ENCODE peak calls at places on chromosomes 16 and 17, in five cellular contexts. J is transverse colon, D is pancreas, L is left lung, W is ovary. I is an unnamed sample. For H3K9me3, the result is how much of the 10 kb centered on the place peaks cover.

GRCh38 chr17:8121531-8122390 is 2.1 kb downstream of the HES7 start:
- DNase-seq in J (peak), D (peak), L (peak), W (peak), I (no peak)

GRCh38 chr16:88730632-88731607 is 24.6 kb downstream of the CTU2 start:
- DNase-seq in J (no peak), D (no peak), L (no peak), W (no peak), I (no peak)

GRCh38 chr17:48541574-48542113 is 3.3 kb downstream of the HOXB2 start:
- DNase-seq in J (peak), D (no peak), L (peak), W (peak), I (peak)

GRCh38 chr17:45747907-45748306 is 36.2 kb upstream of the CRHR1 start:
- DNase-seq in J (no peak), D (no peak), L (no peak), W (no peak), I (no peak)

GRCh38 chr17:2054262-2054739 is 602 bp upstream of the HIC1 start:
- DNase-seq in J (no peak), D (no peak), L (peak), W (peak), I (no peak)

GRCh38 chr17:75752405-75753192 is 12.4 kb downstream of the GALK1 start:
- DNase-seq in J (no peak), D (peak), L (no peak), W (no peak), I (no peak)

GRCh38 chr16:86512860-86513470 is 2.6 kb downstream of the FOXF1 start:
- DNase-seq in J (no peak), D (no peak), L (no peak), W (no peak), I (no peak)

GRCh38 chr16:10923650-10924214 is 18.5 kb downstream of the DEXI start:
- DNase-seq in J (peak), D (peak), L (no peak), W (peak), I (no peak)

GRCh38 chr17:38898812-38899348 is 26.5 kb upstream of the LASP1NB start:
- DNase-seq in J (peak), D (no peak), L (peak), W (no peak), I (peak)

GRCh38 chr17:71472809-71473789 is 647.7 kb upstream of the SOX9 start:
- DNase-seq in J (no peak), D (no peak), L (no peak), W (no peak), I (no peak)

GRCh38 chr17:80789356-80789902 is 202.2 kb upstream of the CHMP6 start:
- DNase-seq in J (no peak), D (no peak), L (no peak), W (peak), I (no peak)

GRCh38 chr17:56011406-56012131 is 141.7 kb upstream of the ANKFN1 start:
- DNase-seq in J (no peak), D (no peak), L (no peak), W (no peak), I (no peak)

GRCh38 chr16:17374668-17375255 is 96.0 kb downstream of the XYLT1 start:
- DNase-seq in J (no peak), D (no peak), L (no peak), W (no peak), I (no peak)

GRCh38 chr17:45930420-45930951 is 36.1 kb downstream of the MAPT start:
- DNase-seq in J (no peak), D (no peak), L (no peak), W (no peak), I (no peak)

GRCh38 chr17:48515925-48516900 is 14.6 kb downstream of the HOXB1 start:
- DNase-seq in J (no peak), D (no peak), L (no peak), W (no peak), I (no peak)

GRCh38 chr17:48499743-48500434 is 30.9 kb downstream of the HOXB1 start:
- DNase-seq in J (no peak), D (no peak), L (no peak), W (no peak), I (no peak)

GRCh38 chr17:31877911-31878702 is 19.1 kb upstream of the COPRS start:
- DNase-seq in J (no peak), D (no peak), L (no peak), W (no peak), I (no peak)

GRCh38 chr17:82054351-82055022 is 2.8 kb downstream of the GPS1 start:
- DNase-seq in J (no peak), D (peak), L (peak), W (peak), I (no peak)

DNA sequence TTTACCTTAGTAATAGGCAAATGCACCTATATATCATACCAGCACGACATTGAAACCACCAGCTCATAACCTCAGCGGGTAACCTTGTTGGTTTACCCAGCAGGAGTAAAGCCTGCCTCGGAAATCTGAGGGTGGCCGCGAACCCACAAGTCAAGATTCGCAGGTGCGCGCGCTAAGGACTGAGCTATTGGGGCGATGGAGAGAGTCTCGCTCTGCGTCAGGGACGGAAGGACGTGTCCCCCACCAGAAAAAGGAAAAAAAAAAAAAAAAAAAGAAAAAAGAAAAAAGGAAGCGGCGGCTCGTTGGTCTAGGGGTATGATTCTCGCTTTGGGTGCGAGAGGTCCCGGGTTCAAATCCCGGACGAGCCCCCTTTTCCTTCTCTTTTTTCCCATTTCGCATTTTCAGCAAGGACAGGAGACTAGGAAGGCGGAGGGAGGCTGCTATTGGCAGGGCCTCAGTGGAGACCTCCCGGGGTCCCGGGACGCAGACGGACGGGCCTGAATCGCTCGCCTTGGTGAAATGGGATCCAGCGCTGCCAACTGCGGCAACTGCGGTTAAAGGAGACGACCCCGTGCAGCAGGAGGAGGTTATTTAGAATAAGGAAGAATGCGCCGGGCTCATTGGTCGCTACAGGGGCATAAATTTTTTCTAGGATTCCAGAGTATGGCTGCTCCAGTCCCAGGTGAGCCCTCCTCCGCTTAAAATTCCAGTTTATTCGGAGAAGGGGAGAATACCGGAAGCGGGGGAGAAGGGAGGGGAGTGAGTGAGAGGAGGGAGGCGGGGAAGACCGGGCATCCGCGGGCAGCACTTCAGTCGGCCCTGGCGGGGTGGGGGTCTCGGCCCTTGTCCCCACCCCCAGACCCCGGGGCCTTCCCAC is at the start of gene OR1F1:
- DNase-seq in J (no peak), D (no peak), L (no peak), W (no peak), I (peak)
- H3K9me3 ChIP-seq in J (under half), D (under half), L (under half), W (under half), I (under half)

DNA sequence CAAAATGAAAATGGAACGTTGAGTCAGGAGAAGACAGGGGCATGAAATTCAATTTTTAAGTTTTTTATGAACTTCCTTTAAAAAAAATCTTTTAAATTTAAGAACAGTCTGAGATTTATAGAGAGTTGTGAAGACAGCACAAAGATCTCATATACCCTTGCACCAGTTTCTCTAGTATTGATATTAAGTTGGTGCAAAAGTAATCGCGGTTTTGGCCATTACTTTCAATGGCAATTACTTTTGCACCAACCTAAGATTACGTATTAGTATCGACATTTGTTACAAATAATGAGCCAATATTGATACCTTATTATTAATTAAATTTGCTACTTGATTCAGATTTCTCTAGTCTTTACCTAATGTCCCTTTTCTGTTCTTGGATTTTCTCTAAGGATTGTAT is 684.4 kb upstream of the CDH8 start:
- DNase-seq in J (no peak), D (no peak), L (no peak), W (no peak), I (no peak)
- H3K9me3 ChIP-seq in J (under half), D (under half), L (under half), W (under half), I (under half)

DNA sequence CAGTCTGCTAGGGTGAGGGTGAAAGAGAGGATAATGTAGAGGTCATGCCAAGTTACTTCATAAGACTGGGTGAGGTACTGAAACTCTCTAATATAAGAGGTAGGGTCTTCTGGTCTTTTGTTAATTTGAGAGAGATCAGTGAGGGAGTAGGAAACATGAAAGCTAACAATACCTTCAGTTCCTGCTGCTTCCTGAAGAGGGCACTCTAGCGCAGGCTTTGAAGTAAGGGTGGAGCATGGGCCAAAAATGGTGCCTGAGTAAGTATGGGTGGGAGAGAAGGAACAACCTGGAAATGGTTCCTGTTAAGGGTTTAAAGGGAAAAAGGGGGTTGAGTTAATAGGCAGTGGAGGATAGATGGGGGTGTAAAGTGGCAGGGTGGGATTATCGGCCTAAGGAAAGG is 2449.5 kb downstream of the TP53TG3F start:
- DNase-seq in J (no peak), D (no peak), L (no peak), W (no peak), I (no peak)
- H3K9me3 ChIP-seq in J (under half), D (under half), L (under half), W (under half), I (under half)

GRCh38 chr17:22692066-22692800 is 999.9 kb downstream of the KCNJ18 start:
- DNase-seq in J (no peak), D (no peak), L (peak), W (no peak), I (no peak)
- H3K9me3 ChIP-seq in J (under half), D (under half), L (under half), W (under half), I (under half)